ENCODE peak calls at places on chromosomes 3 and 15, in eight cellular contexts. One of them, this sample, is unnamed.

GRCh38 chr3:47678446-47679338 is 100.0 kb upstream of the CSPG5 start:
- DNase-seq in fibroblast of pulmonary artery: no peak
- DNase-seq in activated naive CD8-positive, alpha-beta T cell treated with anti-CD3 and anti-CD28 coated beads, Interleukin-2, amount 50 U/mL, for 24 hours: no peak
- DNase-seq in T1000: no peak
- DNase-seq in AG04450: no peak
- DNase-seq in A549: no peak
- DNase-seq in stimulated activated CD4-positive, alpha-beta T cell treated with anti-CD3 and anti-CD28 coated beads, Interleukin-12 subunit alpha, Interleukin-12 subunit beta, amount 100 ng/mL, for 48 hours: no peak
- DNase-seq in T-helper 2 cell: no peak
- DNase-seq in this sample: no peak

GRCh38 chr3:129703913-129704312 is 97.4 kb upstream of the PLXND1 start:
- DNase-seq in fibroblast of pulmonary artery: peak
- DNase-seq in activated naive CD8-positive, alpha-beta T cell treated with anti-CD3 and anti-CD28 coated beads, Interleukin-2, amount 50 U/mL, for 24 hours: no peak
- DNase-seq in T1000: no peak
- DNase-seq in AG04450: no peak
- DNase-seq in A549: no peak
- DNase-seq in stimulated activated CD4-positive, alpha-beta T cell treated with anti-CD3 and anti-CD28 coated beads, Interleukin-12 subunit alpha, Interleukin-12 subunit beta, amount 100 ng/mL, for 48 hours: no peak
- DNase-seq in T-helper 2 cell: no peak
- DNase-seq in this sample: no peak

GRCh38 chr15:72285927-72286516 is 13.7 kb upstream of the PARP6 start:
- DNase-seq in fibroblast of pulmonary artery: peak
- DNase-seq in activated naive CD8-positive, alpha-beta T cell treated with anti-CD3 and anti-CD28 coated beads, Interleukin-2, amount 50 U/mL, for 24 hours: peak
- DNase-seq in T1000: no peak
- DNase-seq in AG04450: no peak
- DNase-seq in A549: peak
- DNase-seq in stimulated activated CD4-positive, alpha-beta T cell treated with anti-CD3 and anti-CD28 coated beads, Interleukin-12 subunit alpha, Interleukin-12 subunit beta, amount 100 ng/mL, for 48 hours: peak
- DNase-seq in T-helper 2 cell: no peak
- DNase-seq in this sample: peak

GRCh38 chr3:40096561-40097506 is 212.7 kb upstream of the EIF1B start:
- DNase-seq in fibroblast of pulmonary artery: no peak
- DNase-seq in activated naive CD8-positive, alpha-beta T cell treated with anti-CD3 and anti-CD28 coated beads, Interleukin-2, amount 50 U/mL, for 24 hours: no peak
- DNase-seq in T1000: no peak
- DNase-seq in AG04450: no peak
- DNase-seq in A549: no peak
- DNase-seq in stimulated activated CD4-positive, alpha-beta T cell treated with anti-CD3 and anti-CD28 coated beads, Interleukin-12 subunit alpha, Interleukin-12 subunit beta, amount 100 ng/mL, for 48 hours: no peak
- DNase-seq in T-helper 2 cell: no peak
- DNase-seq in this sample: no peak

GRCh38 chr3:195895078-195895899 is 13.1 kb downstream of the TNK2 start:
- DNase-seq in fibroblast of pulmonary artery: no peak
- DNase-seq in activated naive CD8-positive, alpha-beta T cell treated with anti-CD3 and anti-CD28 coated beads, Interleukin-2, amount 50 U/mL, for 24 hours: peak
- DNase-seq in T1000: peak
- DNase-seq in AG04450: no peak
- DNase-seq in A549: peak
- DNase-seq in stimulated activated CD4-positive, alpha-beta T cell treated with anti-CD3 and anti-CD28 coated beads, Interleukin-12 subunit alpha, Interleukin-12 subunit beta, amount 100 ng/mL, for 48 hours: no peak
- DNase-seq in T-helper 2 cell: peak
- DNase-seq in this sample: peak

GRCh38 chr3:187713504-187713903 is 11.1 kb upstream of the RTP2 start:
- DNase-seq in fibroblast of pulmonary artery: peak
- DNase-seq in activated naive CD8-positive, alpha-beta T cell treated with anti-CD3 and anti-CD28 coated beads, Interleukin-2, amount 50 U/mL, for 24 hours: no peak
- DNase-seq in T1000: no peak
- DNase-seq in AG04450: no peak
- DNase-seq in A549: no peak
- DNase-seq in stimulated activated CD4-positive, alpha-beta T cell treated with anti-CD3 and anti-CD28 coated beads, Interleukin-12 subunit alpha, Interleukin-12 subunit beta, amount 100 ng/mL, for 48 hours: peak
- DNase-seq in T-helper 2 cell: no peak
- DNase-seq in this sample: peak

GRCh38 chr15:83810110-83810509 is 156.2 kb downstream of the ADAMTSL3 start:
- DNase-seq in fibroblast of pulmonary artery: no peak
- DNase-seq in activated naive CD8-positive, alpha-beta T cell treated with anti-CD3 and anti-CD28 coated beads, Interleukin-2, amount 50 U/mL, for 24 hours: no peak
- DNase-seq in T1000: no peak
- DNase-seq in AG04450: no peak
- DNase-seq in A549: no peak
- DNase-seq in stimulated activated CD4-positive, alpha-beta T cell treated with anti-CD3 and anti-CD28 coated beads, Interleukin-12 subunit alpha, Interleukin-12 subunit beta, amount 100 ng/mL, for 48 hours: no peak
- DNase-seq in T-helper 2 cell: no peak
- DNase-seq in this sample: no peak

GRCh38 chr15:57570994-57571393 is 20.7 kb upstream of the MYZAP start:
- DNase-seq in fibroblast of pulmonary artery: peak
- DNase-seq in activated naive CD8-positive, alpha-beta T cell treated with anti-CD3 and anti-CD28 coated beads, Interleukin-2, amount 50 U/mL, for 24 hours: no peak
- DNase-seq in T1000: no peak
- DNase-seq in AG04450: no peak
- DNase-seq in A549: no peak
- DNase-seq in stimulated activated CD4-positive, alpha-beta T cell treated with anti-CD3 and anti-CD28 coated beads, Interleukin-12 subunit alpha, Interleukin-12 subunit beta, amount 100 ng/mL, for 48 hours: no peak
- DNase-seq in T-helper 2 cell: no peak
- DNase-seq in this sample: peak

GRCh38 chr15:56019060-56019793 is 25.8 kb upstream of the NEDD4 start:
- DNase-seq in fibroblast of pulmonary artery: no peak
- DNase-seq in activated naive CD8-positive, alpha-beta T cell treated with anti-CD3 and anti-CD28 coated beads, Interleukin-2, amount 50 U/mL, for 24 hours: no peak
- DNase-seq in T1000: peak
- DNase-seq in AG04450: no peak
- DNase-seq in A549: no peak
- DNase-seq in stimulated activated CD4-positive, alpha-beta T cell treated with anti-CD3 and anti-CD28 coated beads, Interleukin-12 subunit alpha, Interleukin-12 subunit beta, amount 100 ng/mL, for 48 hours: no peak
- DNase-seq in T-helper 2 cell: no peak
- DNase-seq in this sample: no peak

This sample was measured in dermis microvascular lymphatic vessel endothelial cell.